ENCODE peak calls at places on chromosomes 11 and 22, in four cellular contexts. One of them, this sample, is unnamed.

GRCh38 chr11:76615950-76616349 is 54.6 kb downstream of the LRRC32 start:
- DNase-seq in tibial nerve: no peak
- DNase-seq in endodermal cell: peak; percentile 33
- DNase-seq in transverse colon: peak; percentile 79
- DNase-seq in this sample: no peak

GRCh38 chr11:15913261-15913660 is 443.1 kb downstream of the SOX6 start:
- DNase-seq in tibial nerve: no peak
- DNase-seq in endodermal cell: no peak
- DNase-seq in transverse colon: no peak
- DNase-seq in this sample: no peak

GRCh38 chr11:131663403-131664200 is 293.2 kb downstream of the NTM start:
- DNase-seq in tibial nerve: no peak
- DNase-seq in endodermal cell: peak; percentile 40
- DNase-seq in transverse colon: no peak
- DNase-seq in this sample: no peak

GRCh38 chr11:61072316-61073109 is 29.8 kb upstream of the CD5 start:
- DNase-seq in tibial nerve: no peak
- DNase-seq in endodermal cell: no peak
- DNase-seq in transverse colon: no peak
- DNase-seq in this sample: no peak

GRCh38 chr11:106614280-106614679 is 404.0 kb downstream of the GUCY1A2 start:
- DNase-seq in tibial nerve: no peak
- DNase-seq in endodermal cell: no peak
- DNase-seq in transverse colon: no peak
- DNase-seq in this sample: no peak

GRCh38 chr22:22558972-22559603 is at the start of gene PRAME:
- DNase-seq in tibial nerve: no peak
- DNase-seq in endodermal cell: peak; percentile 95
- DNase-seq in transverse colon: peak; percentile 72
- DNase-seq in this sample: peak; percentile 87

GRCh38 chr11:19811391-19811790 is 98.8 kb downstream of the NAV2 start:
- DNase-seq in tibial nerve: no peak
- DNase-seq in endodermal cell: no peak
- DNase-seq in transverse colon: no peak
- DNase-seq in this sample: no peak

GRCh38 chr22:45102896-45103420 is 60.8 kb upstream of the NUP50 start:
- DNase-seq in tibial nerve: no peak
- DNase-seq in endodermal cell: no peak
- DNase-seq in transverse colon: no peak
- DNase-seq in this sample: no peak

GRCh38 chr11:109859325-109859724 is 233.9 kb upstream of the ZC3H12C start:
- DNase-seq in tibial nerve: no peak
- DNase-seq in endodermal cell: no peak
- DNase-seq in transverse colon: no peak
- DNase-seq in this sample: no peak

GRCh38 chr11:117219455-117219854 is 12.4 kb downstream of the PCSK7 start:
- DNase-seq in tibial nerve: no peak
- DNase-seq in endodermal cell: no peak
- DNase-seq in transverse colon: peak; percentile 7
- DNase-seq in this sample: no peak

GRCh38 chr22:46050916-46051614 is 74.1 kb upstream of the WNT7B start:
- DNase-seq in tibial nerve: peak; percentile 9
- DNase-seq in endodermal cell: peak; percentile 35
- DNase-seq in transverse colon: peak; percentile 7
- DNase-seq in this sample: no peak

GRCh38 chr22:43035250-43035649 is 20.3 kb upstream of the PACSIN2 start:
- DNase-seq in tibial nerve: no peak
- DNase-seq in endodermal cell: no peak
- DNase-seq in transverse colon: no peak
- DNase-seq in this sample: no peak

GRCh38 chr11:132187814-132188213 is 817.4 kb downstream of the NTM start:
- DNase-seq in tibial nerve: no peak
- DNase-seq in endodermal cell: no peak
- DNase-seq in transverse colon: no peak
- DNase-seq in this sample: no peak

GRCh38 chr22:45151503-45151902 is 12.2 kb upstream of the NUP50 start:
- DNase-seq in tibial nerve: no peak
- DNase-seq in endodermal cell: no peak
- DNase-seq in transverse colon: no peak
- DNase-seq in this sample: no peak

GRCh38 chr11:13535819-13536218 is 40.0 kb upstream of the PTH start:
- DNase-seq in tibial nerve: no peak
- DNase-seq in endodermal cell: peak; percentile 63
- DNase-seq in transverse colon: no peak
- DNase-seq in this sample: no peak

GRCh38 chr11:116558504-116559252 is 214.1 kb downstream of the BUD13 start:
- DNase-seq in tibial nerve: no peak
- DNase-seq in endodermal cell: no peak
- DNase-seq in transverse colon: no peak
- DNase-seq in this sample: no peak

GRCh38 chr11:111427471-111427912 is 48.4 kb upstream of the POU2AF1 start:
- DNase-seq in tibial nerve: no peak
- DNase-seq in endodermal cell: peak; percentile 22
- DNase-seq in transverse colon: no peak
- DNase-seq in this sample: no peak

GRCh38 chr11:68432874-68433273 is 27.7 kb upstream of the PPP6R3 start:
- DNase-seq in tibial nerve: no peak
- DNase-seq in endodermal cell: no peak
- DNase-seq in transverse colon: no peak
- DNase-seq in this sample: no peak

GRCh38 chr22:30235687-30236170 is 10.8 kb downstream of the LIF start:
- DNase-seq in tibial nerve: no peak
- DNase-seq in endodermal cell: peak; percentile 74
- DNase-seq in transverse colon: no peak
- DNase-seq in this sample: no peak

GRCh38 chr22:23713696-23714595 is 23.1 kb downstream of the RGL4 start:
- DNase-seq in tibial nerve: no peak
- DNase-seq in endodermal cell: no peak
- DNase-seq in transverse colon: no peak
- DNase-seq in this sample: no peak

GRCh38 chr11:57131080-57131790 is 50.5 kb upstream of the LRRC55 start:
- DNase-seq in tibial nerve: no peak
- DNase-seq in endodermal cell: peak; percentile 93
- DNase-seq in transverse colon: peak; percentile 25
- DNase-seq in this sample: no peak

GRCh38 chr11:58058276-58059010 is 27.7 kb downstream of the OR6Q1 start:
- DNase-seq in tibial nerve: no peak
- DNase-seq in endodermal cell: peak; percentile 89
- DNase-seq in transverse colon: peak; percentile 68
- DNase-seq in this sample: no peak

GRCh38 chr11:34126959-34127848 is 21.8 kb downstream of the NAT10 start:
- DNase-seq in tibial nerve: no peak
- DNase-seq in endodermal cell: no peak
- DNase-seq in transverse colon: no peak
- DNase-seq in this sample: no peak

GRCh38 chr11:77250881-77251640 is 50.4 kb downstream of the GDPD4 start:
- DNase-seq in tibial nerve: no peak
- DNase-seq in endodermal cell: no peak
- DNase-seq in transverse colon: no peak
- DNase-seq in this sample: no peak

GRCh38 chr11:17512101-17512500 is 32.1 kb downstream of the USH1C start:
- DNase-seq in tibial nerve: no peak
- DNase-seq in endodermal cell: no peak
- DNase-seq in transverse colon: no peak
- DNase-seq in this sample: no peak

GRCh38 chr11:111272420-111272819 is 25.9 kb upstream of the POU2AF3 start:
- DNase-seq in tibial nerve: no peak
- DNase-seq in endodermal cell: no peak
- DNase-seq in transverse colon: no peak
- DNase-seq in this sample: no peak

GRCh38 chr11:122910775-122911174 is 28.2 kb downstream of the JHY start:
- DNase-seq in tibial nerve: no peak
- DNase-seq in endodermal cell: no peak
- DNase-seq in transverse colon: no peak
- DNase-seq in this sample: no peak
- TF ChIP-seq CTCF in tibial nerve: no peak
- TF ChIP-seq CTCF in endodermal cell: peak; percentile 78
- TF ChIP-seq CTCF in transverse colon: no peak
- TF ChIP-seq CTCF in this sample: peak; percentile 31

GRCh38 chr11:113162590-113162961 is 151.8 kb upstream of the TTC12 start:
- DNase-seq in tibial nerve: peak; percentile 27
- DNase-seq in endodermal cell: no peak
- DNase-seq in transverse colon: no peak
- DNase-seq in this sample: no peak

GRCh38 chr11:113161671-113162589 is 152.5 kb upstream of the TTC12 start:
- DNase-seq in tibial nerve: no peak
- DNase-seq in endodermal cell: no peak
- DNase-seq in transverse colon: no peak
- DNase-seq in this sample: no peak

GRCh38 chr11:113160652-113161051 is 153.7 kb upstream of the TTC12 start:
- DNase-seq in tibial nerve: no peak
- DNase-seq in endodermal cell: no peak
- DNase-seq in transverse colon: no peak
- DNase-seq in this sample: no peak

GRCh38 chr11:113166280-113166679 is 148.1 kb upstream of the TTC12 start:
- DNase-seq in tibial nerve: no peak
- DNase-seq in endodermal cell: no peak
- DNase-seq in transverse colon: no peak
- DNase-seq in this sample: no peak

DNA sequence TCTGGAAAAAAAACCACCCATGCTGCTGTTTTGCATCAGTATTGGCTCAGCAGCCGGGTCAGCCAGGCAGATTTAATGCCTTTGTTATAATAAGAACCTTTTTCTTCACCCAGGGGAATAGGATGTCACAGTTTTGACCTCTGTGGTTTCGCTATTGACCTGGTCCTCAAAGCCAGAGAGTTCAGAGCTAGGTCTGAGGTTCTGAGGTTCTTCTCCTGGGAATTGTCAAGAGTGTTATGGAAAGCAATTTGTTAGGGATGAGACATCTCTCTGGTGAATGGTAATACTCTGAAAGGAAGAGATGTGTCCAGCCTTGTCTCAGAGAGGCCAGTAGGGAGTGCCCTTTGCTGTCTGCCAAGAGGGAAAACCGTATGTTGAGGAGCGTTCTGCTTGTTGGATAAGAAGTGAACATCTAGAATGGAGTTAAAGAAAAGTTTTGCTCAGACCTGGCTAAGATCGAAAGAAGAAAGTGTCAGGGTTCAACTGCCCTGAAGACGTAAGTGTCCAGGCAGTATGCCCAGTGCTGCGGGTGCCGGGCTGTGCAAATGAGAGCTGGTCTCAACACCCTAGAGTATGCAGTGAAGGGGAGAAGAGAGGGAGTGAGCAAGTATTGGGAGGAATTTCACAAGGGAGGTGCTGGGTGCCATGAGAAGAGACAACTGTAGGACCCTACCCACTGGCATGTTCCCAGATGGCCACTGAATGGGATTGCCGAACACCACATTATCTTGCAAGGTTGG is 150.9 kb upstream of the TTC12 start:
- DNase-seq in tibial nerve: peak; percentile 38
- DNase-seq in endodermal cell: no peak
- DNase-seq in transverse colon: no peak
- DNase-seq in this sample: no peak
- TF ChIP-seq CTCF in tibial nerve: no peak
- TF ChIP-seq CTCF in endodermal cell: peak; percentile 45
- TF ChIP-seq CTCF in transverse colon: no peak
- TF ChIP-seq CTCF in this sample: no peak

DNA sequence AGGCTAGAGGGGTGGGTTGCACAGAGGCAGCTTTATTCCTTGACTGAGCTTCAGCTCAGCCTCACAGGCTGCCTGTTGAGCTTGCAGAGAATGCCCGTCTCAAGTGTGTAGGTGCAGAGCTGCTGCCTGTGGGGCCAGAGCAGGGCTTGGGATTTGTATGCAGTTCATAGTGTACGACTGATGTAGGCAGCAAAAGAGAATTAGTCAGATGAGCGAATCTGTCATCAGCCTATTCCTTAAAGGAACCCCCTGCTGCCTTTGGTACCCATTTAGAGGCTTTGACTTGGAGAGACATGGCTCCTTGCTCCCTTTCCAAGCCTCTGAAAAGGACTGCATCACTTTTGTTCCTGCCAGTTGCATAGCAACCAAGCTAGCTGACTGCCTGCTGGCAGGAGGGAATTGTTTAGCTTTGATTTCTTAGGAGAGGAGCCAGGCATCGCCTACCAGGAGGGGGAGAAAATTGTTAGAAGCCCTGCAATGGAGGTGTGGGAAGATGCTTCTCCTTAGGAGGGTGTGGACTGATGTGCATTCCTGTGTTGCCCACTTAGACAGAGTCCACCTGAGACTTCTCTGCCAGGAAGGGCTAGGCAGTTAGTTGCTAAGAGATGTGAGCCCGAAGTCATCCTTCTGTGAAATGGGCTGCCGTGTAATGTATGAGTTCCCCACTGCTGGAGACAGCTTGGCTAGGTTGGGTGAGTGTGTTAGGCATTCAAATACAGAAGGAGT is 10.9 kb downstream of the ACO2 start:
- DNase-seq in tibial nerve: no peak
- DNase-seq in endodermal cell: peak; percentile 70
- DNase-seq in transverse colon: no peak
- DNase-seq in this sample: no peak
- TF ChIP-seq CTCF in tibial nerve: no peak
- TF ChIP-seq CTCF in endodermal cell: peak; percentile 22
- TF ChIP-seq CTCF in transverse colon: no peak
- TF ChIP-seq CTCF in this sample: no peak

GRCh38 chr11:35163209-35163608 is 24.2 kb downstream of the CD44 start:
- DNase-seq in tibial nerve: no peak
- DNase-seq in endodermal cell: no peak
- DNase-seq in transverse colon: no peak
- DNase-seq in this sample: no peak

GRCh38 chr11:35162795-35163194 is 23.8 kb downstream of the CD44 start:
- DNase-seq in tibial nerve: no peak
- DNase-seq in endodermal cell: no peak
- DNase-seq in transverse colon: no peak
- DNase-seq in this sample: no peak

GRCh38 chr11:35166369-35167360 is 27.7 kb downstream of the CD44 start:
- DNase-seq in tibial nerve: no peak
- DNase-seq in endodermal cell: no peak
- DNase-seq in transverse colon: no peak
- DNase-seq in this sample: no peak

GRCh38 chr11:35165416-35166368 is 26.7 kb downstream of the CD44 start:
- DNase-seq in tibial nerve: no peak
- DNase-seq in endodermal cell: no peak
- DNase-seq in transverse colon: peak; percentile 73
- DNase-seq in this sample: no peak

DNA sequence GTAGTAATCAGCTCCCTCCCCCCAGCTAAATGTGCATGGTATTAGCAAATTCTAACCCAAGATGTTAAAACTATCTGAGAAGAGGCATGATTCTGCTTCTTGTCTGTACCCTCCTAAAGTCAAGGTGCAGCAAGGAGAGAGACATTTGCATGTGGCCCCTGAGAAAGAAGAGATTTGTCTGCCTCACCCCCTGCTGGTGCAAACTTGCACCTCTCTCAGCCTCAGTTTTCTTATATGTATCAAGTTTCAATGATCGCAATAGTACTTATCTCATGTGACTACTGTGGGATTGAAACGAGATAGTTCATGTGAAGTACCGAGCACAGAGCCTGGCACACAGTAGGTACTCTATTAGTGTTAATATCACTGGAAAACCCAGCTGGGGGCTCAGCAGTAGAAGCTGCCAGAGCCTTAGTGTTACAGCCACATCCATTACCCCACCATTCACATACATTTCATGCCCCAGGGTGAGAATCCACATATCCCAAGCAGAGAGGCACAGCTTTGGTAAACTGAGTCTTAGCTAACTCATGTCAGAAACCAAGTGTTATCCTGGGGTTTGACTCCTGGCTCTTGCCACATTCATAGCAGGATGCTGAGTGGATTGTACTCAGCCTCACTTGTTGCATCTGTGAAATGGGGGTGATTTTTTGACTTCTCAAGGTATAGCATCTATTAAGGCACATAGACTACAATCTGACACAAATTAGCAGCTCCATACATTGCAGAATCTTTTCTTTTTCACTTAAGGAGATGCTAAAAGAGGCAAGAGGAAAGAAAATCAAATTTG is 24.9 kb downstream of the CD44 start:
- DNase-seq in tibial nerve: no peak
- DNase-seq in endodermal cell: peak; percentile 64
- DNase-seq in transverse colon: no peak
- DNase-seq in this sample: no peak
- TF ChIP-seq CTCF in tibial nerve: peak; percentile 18
- TF ChIP-seq CTCF in endodermal cell: peak; percentile 65
- TF ChIP-seq CTCF in transverse colon: no peak
- TF ChIP-seq CTCF in this sample: peak; percentile 1